ENCODE peak calls at places on chromosomes 7 and 10, in four cellular contexts. U is NCI-H1092, X is T1000, Q is AG04450. A is an unnamed sample.

GRCh38 chr10:11823122-11823988 is at the start of gene PROSER2:
- DNase-seq in X (no peak), U (no peak), Q (no peak), A (peak)

GRCh38 chr10:92573091-92573797 is 649 bp downstream of the IDE start:
- DNase-seq in Q (no peak), X (peak), U (no peak), A (peak)

GRCh38 chr10:24723386-24723787 is 300 bp downstream of the ARHGAP21 start:
- DNase-seq in X (no peak), U (no peak), Q (no peak), A (peak)

GRCh38 chr10:73044378-73045285 is 52.0 kb downstream of the P4HA1 start:
- DNase-seq in U (no peak), X (no peak), Q (peak), A (peak)

GRCh38 chr10:1498746-1499343 is 238.5 kb downstream of the ADARB2 start:
- DNase-seq in Q (no peak), X (no peak), U (no peak), A (no peak)

GRCh38 chr10:90289037-90289436 is 568.8 kb downstream of the HTR7 start:
- DNase-seq in U (no peak), X (no peak), Q (no peak), A (no peak)

GRCh38 chr10:34415039-34415438 is 400.1 kb downstream of the PARD3 start:
- DNase-seq in U (no peak), Q (no peak), X (no peak), A (no peak)

GRCh38 chr10:28137907-28138880 is 139.3 kb upstream of the ODAD2 start:
- DNase-seq in Q (no peak), X (no peak), U (no peak), A (no peak)

GRCh38 chr7:82044497-82045080 is 274.7 kb upstream of the HGF start:
- DNase-seq in Q (no peak), U (peak), X (no peak), A (no peak)